ENCODE peak calls at places on chromosomes 6 and 20, in four cellular contexts. L, Q, X and E are unnamed samples. For H3K36me3, the result is how much of the 10 kb centered on the place peaks cover.

GRCh38 chr6:112197636-112198035 is 56.7 kb downstream of the LAMA4 start:
- DNase-seq in X (no peak), L (no peak), Q (no peak), E (no peak)

GRCh38 chr20:52305843-52306242 is 114.3 kb upstream of the ZFP64 start:
- DNase-seq in Q (no peak), X (no peak), L (no peak), E (no peak)

GRCh38 chr6:134722429-134722828 is 227.5 kb downstream of the ALDH8A1 start:
- DNase-seq in Q (no peak), X (no peak), L (no peak), E (no peak)

GRCh38 chr6:128036808-128037570 is 136.1 kb upstream of the THEMIS start:
- DNase-seq in Q (no peak), L (no peak), X (no peak), E (no peak)

GRCh38 chr6:12844284-12845223 is 128.0 kb downstream of the PHACTR1 start:
- DNase-seq in X (no peak), L (peak), Q (no peak), E (peak)

GRCh38 chr20:23234311-23235078 is 116.1 kb upstream of the NXT1 start:
- DNase-seq in X (no peak), L (no peak), Q (no peak), E (no peak)

GRCh38 chr6:64258302-64258701 is 622.7 kb downstream of the PHF3 start:
- DNase-seq in X (no peak), L (no peak), Q (no peak), E (no peak)

GRCh38 chr20:50636601-50637539 is 54.5 kb downstream of the RIPOR3 start:
- DNase-seq in Q (no peak), X (no peak), L (peak), E (no peak)

GRCh38 chr6:152151930-152152329 is 344.4 kb downstream of the ESR1 start:
- DNase-seq in L (no peak), Q (no peak), X (no peak), E (no peak)

GRCh38 chr20:36313936-36314335 is 7.8 kb downstream of the DLGAP4 start:
- DNase-seq in Q (no peak), L (no peak), X (no peak), E (no peak)

GRCh38 chr6:144214622-144215401 is 64.5 kb downstream of the STX11 start:
- DNase-seq in L (no peak), Q (no peak), X (no peak), E (no peak)

GRCh38 chr6:81800666-81801065 is 48.2 kb upstream of the TENT5A start:
- DNase-seq in X (no peak), L (no peak), Q (no peak), E (no peak)

GRCh38 chr6:135811172-135811571 is 40.3 kb upstream of the PDE7B start:
- DNase-seq in L (no peak), X (no peak), Q (no peak), E (no peak)

GRCh38 chr6:32689531-32690505 is 23.4 kb upstream of the HLA-DQB1 start:
- DNase-seq in Q (no peak), X (no peak), L (no peak), E (no peak)

GRCh38 chr6:38776515-38776914 is 61.4 kb downstream of the DNAH8 start:
- DNase-seq in X (peak), Q (no peak), L (no peak), E (peak)

GRCh38 chr6:73927421-73927820 is 231.4 kb downstream of the CD109 start:
- DNase-seq in L (no peak), X (no peak), Q (no peak), E (no peak)

GRCh38 chr20:48211847-48212246 is 426.6 kb upstream of the SULF2 start:
- DNase-seq in L (no peak), X (no peak), Q (no peak), E (no peak)

GRCh38 chr6:105804000-105804399 is 282.1 kb upstream of the PRDM1 start:
- DNase-seq in Q (no peak), X (no peak), L (no peak), E (no peak)

GRCh38 chr6:36368921-36369880 is 18.3 kb downstream of the ETV7 start:
- DNase-seq in Q (no peak), L (no peak), X (peak), E (peak)

GRCh38 chr20:2353231-2353630 is 27.5 kb upstream of the TGM6 start:
- DNase-seq in L (peak), X (no peak), Q (no peak), E (no peak)

GRCh38 chr6:125149256-125150144 is 4.1 kb upstream of the TPD52L1 start:
- DNase-seq in L (no peak), X (peak), Q (no peak), E (peak)

GRCh38 chr6:139443226-139444112 is 69.0 kb upstream of the CITED2 start:
- DNase-seq in X (no peak), L (no peak), Q (no peak), E (no peak)

GRCh38 chr6:33733294-33734007 is 13.3 kb downstream of the IP6K3 start:
- DNase-seq in L (no peak), Q (no peak), X (no peak), E (no peak)

GRCh38 chr6:18400831-18401446 is 13.8 kb downstream of the RNF144B start:
- DNase-seq in X (no peak), L (no peak), Q (no peak), E (no peak)

GRCh38 chr20:3777726-3778629 is 3.3 kb downstream of the SPEF1 start:
- DNase-seq in Q (peak), L (peak), X (peak), E (peak)

GRCh38 chr20:51400051-51400926 is 142.2 kb downstream of the NFATC2 start:
- DNase-seq in X (no peak), L (no peak), Q (peak), E (peak)

GRCh38 chr6:13953061-13953705 is 28.4 kb downstream of the RNF182 start:
- DNase-seq in L (no peak), Q (no peak), X (peak), E (peak)

GRCh38 chr6:37168163-37168758 is 1.7 kb upstream of the PIM1 start:
- DNase-seq in Q (no peak), L (peak), X (no peak), E (no peak)

GRCh38 chr6:137487181-137487910 is 6.8 kb downstream of the OLIG3 start:
- DNase-seq in Q (no peak), L (peak), X (no peak), E (no peak)

GRCh38 chr6:33896391-33897192 is 92.8 kb upstream of the MLN start:
- DNase-seq in X (no peak), Q (no peak), L (no peak), E (no peak)

GRCh38 chr6:77124604-77125003 is 338.7 kb downstream of the HTR1B start:
- DNase-seq in X (peak), L (no peak), Q (no peak), E (peak)

GRCh38 chr6:141131616-141132015 is 1001.1 kb upstream of the GJE1 start:
- DNase-seq in Q (no peak), X (no peak), L (no peak), E (no peak)

DNA sequence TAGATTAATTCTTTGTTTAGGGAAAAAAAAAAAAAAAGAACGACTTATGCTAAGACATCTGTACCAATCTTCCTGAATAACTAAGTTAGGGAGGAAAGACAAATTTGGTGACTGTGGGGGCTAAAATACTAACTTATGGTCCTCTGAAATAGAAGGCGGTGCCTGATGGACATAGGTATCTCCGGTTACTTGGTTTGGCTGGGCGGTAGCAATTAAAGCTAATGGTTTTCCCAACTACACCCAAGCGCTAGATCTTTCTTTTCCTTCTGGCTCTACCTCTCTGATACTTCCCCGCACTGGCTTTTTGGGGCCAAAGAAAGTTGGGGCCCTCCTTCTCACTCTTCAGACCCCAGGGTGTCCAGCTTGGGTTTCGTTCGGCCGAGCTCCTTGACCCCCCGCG is 1.0 kb upstream of the RBM24 start:
- DNase-seq in L (no peak), X (no peak), Q (no peak), E (no peak)
- H3K4me3 ChIP-seq in L (peak), X (no peak), Q (no peak), E (no peak)

GRCh38 chr6:170291271-170292110 is 613 bp upstream of the DLL1 start:
- DNase-seq in Q (peak), X (peak), L (peak), E (peak)
- TF ChIP-seq CTCF in Q (no peak), X (no peak), L (peak), E (peak)

DNA sequence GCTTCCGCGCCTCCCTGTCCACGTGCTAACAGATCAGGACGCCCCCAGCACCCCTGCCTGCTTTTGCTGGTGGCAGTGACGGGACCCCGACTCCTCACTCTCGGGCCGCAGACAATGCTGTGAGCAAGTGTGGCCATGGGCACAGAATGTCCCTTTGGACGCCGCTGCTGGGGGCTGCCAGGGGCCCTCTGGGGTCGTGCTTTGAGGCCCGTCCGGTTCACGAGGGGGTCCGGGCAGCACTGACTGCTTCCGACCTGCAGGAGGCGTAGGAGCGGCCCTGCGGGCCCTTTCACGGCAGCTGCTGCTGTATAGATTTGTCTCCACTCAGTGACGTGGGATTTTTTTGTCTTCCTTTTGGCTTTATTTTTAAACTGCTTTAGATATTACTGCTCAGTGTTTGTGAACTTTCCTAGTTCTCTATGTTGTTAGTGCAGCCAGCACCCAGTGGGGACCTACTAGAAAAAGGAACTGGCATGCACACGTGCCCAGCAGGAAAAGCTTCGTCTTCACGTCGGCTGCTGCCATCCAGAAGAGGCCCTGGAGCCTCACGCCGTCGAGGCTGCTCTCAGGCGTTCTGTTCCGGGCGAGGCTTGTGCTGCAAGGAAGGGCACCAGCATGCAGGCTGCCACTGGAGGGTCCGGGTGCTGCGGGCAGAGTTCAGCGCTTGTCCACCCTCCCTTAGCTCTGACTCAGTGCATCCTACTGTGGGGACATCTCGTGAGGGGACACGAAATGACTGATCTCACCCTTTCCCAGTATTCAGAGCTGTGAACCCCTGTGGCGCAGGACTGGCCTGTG is 21.7 kb downstream of the UCKL1 start:
- DNase-seq in L (peak), X (no peak), Q (no peak), E (no peak)
- H3K36me3 ChIP-seq in L (under half), X (under half), Q (under half), E (under half)

GRCh38 chr6:88577461-88577860 is 386.0 kb downstream of the RNGTT start:
- DNase-seq in L (no peak), Q (no peak), X (no peak), E (no peak)
- H3K4me3 ChIP-seq in L (no peak), Q (no peak), X (no peak), E (no peak)

GRCh38 chr20:46056027-46056833 is 27.2 kb downstream of the SLC12A5 start:
- DNase-seq in Q (no peak), L (no peak), X (no peak), E (no peak)

GRCh38 chr20:46058656-46059281 is 29.8 kb downstream of the SLC12A5 start:
- DNase-seq in L (peak), Q (no peak), X (no peak), E (no peak)

GRCh38 chr20:46056970-46057855 is 28.2 kb downstream of the SLC12A5 start:
- DNase-seq in Q (no peak), X (peak), L (peak), E (no peak)

GRCh38 chr20:46060301-46060881 is 29.4 kb downstream of the NCOA5 start:
- DNase-seq in L (no peak), Q (no peak), X (no peak), E (no peak)

DNA sequence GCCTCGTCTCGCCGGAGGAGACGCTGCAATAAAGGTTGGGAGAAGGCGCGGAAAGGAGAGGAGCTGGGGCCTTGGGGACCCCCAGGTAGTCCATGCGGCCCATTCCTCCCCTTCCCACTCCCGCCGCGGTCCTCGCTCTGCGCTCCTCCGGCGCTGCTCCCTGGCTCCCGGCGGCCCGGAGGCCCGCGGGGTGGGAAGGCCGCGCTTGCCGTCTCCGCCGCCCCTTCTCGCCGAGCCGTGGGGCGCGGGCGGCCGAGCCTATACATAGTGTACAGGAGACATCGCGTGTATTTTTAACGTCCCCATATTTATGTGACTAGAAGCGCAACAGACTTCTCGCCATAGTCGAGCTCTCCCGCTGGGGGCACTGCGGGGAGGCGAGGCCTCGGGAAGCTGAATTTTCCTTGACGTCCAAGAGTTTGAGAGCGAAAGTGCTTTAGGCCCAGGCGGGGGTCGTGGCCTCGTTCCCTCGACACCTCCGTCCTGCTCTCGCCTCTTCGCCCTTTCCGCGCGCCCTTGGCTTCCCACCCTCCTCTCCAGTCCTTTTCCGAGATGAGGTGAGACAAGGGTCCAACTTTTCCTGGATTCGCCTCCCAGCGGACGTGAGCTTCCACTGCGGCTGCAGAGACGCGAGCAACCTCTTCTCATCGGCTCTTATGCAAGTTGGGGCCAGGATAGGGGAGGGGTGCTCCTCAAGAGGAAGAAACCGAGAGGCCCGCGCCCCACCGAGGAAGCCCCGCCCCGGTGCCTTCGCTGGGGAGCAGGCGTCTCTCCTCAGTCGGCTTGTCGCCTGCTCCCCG is 29.0 kb downstream of the SLC12A5 start:
- DNase-seq in Q (no peak), L (peak), X (no peak), E (peak)
- TF ChIP-seq CTCF in Q (no peak), L (peak), X (peak), E (peak)

GRCh38 chr20:62133864-62134263 is 9.3 kb downstream of the PSMA7 start:
- DNase-seq in Q (no peak), X (no peak), L (peak), E (no peak)
- H3K36me3 ChIP-seq in Q (half or more), X (under half), L (half or more), E (half or more)

GRCh38 chr20:53738039-53738944 is 144.7 kb upstream of the ZNF217 start:
- DNase-seq in X (peak), L (peak), Q (no peak), E (peak)
- H3K4me3 ChIP-seq in X (no peak), L (no peak), Q (no peak), E (peak)

DNA sequence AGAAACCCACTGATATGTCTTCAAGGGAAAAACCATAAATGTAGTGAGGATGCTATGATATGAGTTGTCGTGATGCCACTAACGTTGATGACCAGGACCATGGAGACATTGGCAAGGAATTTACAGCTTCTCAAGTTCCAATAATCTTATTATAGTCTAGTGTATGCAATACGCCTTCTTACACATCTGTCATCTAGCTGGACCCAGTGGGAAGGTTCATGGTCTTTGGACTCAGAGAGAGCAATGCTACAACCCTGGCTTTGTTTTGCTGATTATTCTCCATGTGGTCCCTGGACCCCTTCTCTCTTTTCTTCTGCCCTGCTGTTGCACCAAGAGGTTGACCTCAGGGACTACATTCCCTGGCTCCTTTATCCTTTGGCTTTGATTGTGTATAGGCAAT is 75.9 kb upstream of the BMP2 start:
- DNase-seq in L (no peak), Q (no peak), X (no peak), E (no peak)
- TF ChIP-seq CTCF in L (no peak), Q (no peak), X (no peak), E (no peak)

GRCh38 chr20:17344775-17345174 is 117.9 kb downstream of the PCSK2 start:
- DNase-seq in Q (no peak), X (no peak), L (no peak), E (no peak)
- H3K36me3 ChIP-seq in Q (under half), X (under half), L (under half), E (under half)

GRCh38 chr6:166658792-166659150 is 31.7 kb upstream of the RPS6KA2 start:
- DNase-seq in Q (no peak), L (no peak), X (no peak), E (no peak)
- H3K4me3 ChIP-seq in Q (no peak), L (no peak), X (no peak), E (no peak)